ENCODE peak calls at places on chromosome 15, in four cellular contexts. M is A549, Z is WTC11, Q is HepG2. U is an unnamed sample.

GRCh38 chr15:90086868-90087268 is 15.4 kb downstream of the IDH2 start:
- DNase-seq in M (peak; percentile 79), Z (peak; percentile 68), Q (peak; percentile 44), U (peak; percentile 72)

GRCh38 chr15:83904107-83904720 is 250.3 kb downstream of the ADAMTSL3 start:
- DNase-seq in M (no peak), Z (no peak), Q (no peak), U (no peak)

GRCh38 chr15:67914537-67915373 is 74.9 kb upstream of the RNU6-1 start:
- DNase-seq in M (peak; percentile 60), Z (peak; percentile 46), Q (peak; percentile 65), U (peak; percentile 44)

GRCh38 chr15:34241376-34242350 is 16.8 kb downstream of the EMC4 start:
- DNase-seq in M (peak; percentile 75), Z (no peak), Q (peak; percentile 34), U (peak; percentile 37)

GRCh38 chr15:48682949-48683651 is 37.6 kb upstream of the FBN1 start:
- DNase-seq in M (no peak), Z (no peak), Q (peak; percentile 55), U (no peak)

GRCh38 chr15:50968353-50968752 is 59.9 kb downstream of the AP4E1 start:
- DNase-seq in M (no peak), Z (no peak), Q (no peak), U (no peak)

GRCh38 chr15:68224546-68225250 is 4.8 kb downstream of the CLN6 start:
- DNase-seq in M (no peak), Z (no peak), Q (no peak), U (no peak)

GRCh38 chr15:68081869-68082505 is 27.9 kb downstream of the PIAS1 start:
- DNase-seq in M (no peak), Z (no peak), Q (no peak), U (no peak)

GRCh38 chr15:48790716-48791115 is 20.2 kb downstream of the CEP152 start:
- DNase-seq in M (no peak), Z (no peak), Q (no peak), U (no peak)

GRCh38 chr15:32861741-32862140 is 143.9 kb downstream of the GREM1 start:
- DNase-seq in M (no peak), Z (peak; percentile 26), Q (no peak), U (no peak)

GRCh38 chr15:88465633-88466219 is 1.5 kb downstream of the MRPL46 start:
- DNase-seq in M (no peak), Z (no peak), Q (peak; percentile 93), U (peak; percentile 73)

GRCh38 chr15:67906382-67906781 is 66.5 kb upstream of the RNU6-1 start:
- DNase-seq in M (no peak), Z (no peak), Q (peak; percentile 41), U (no peak)

GRCh38 chr15:60972301-60972700 is 256.8 kb downstream of the RORA start:
- DNase-seq in M (no peak), Z (no peak), Q (no peak), U (no peak)

GRCh38 chr15:91348812-91349500 is 248.9 kb downstream of the SV2B start:
- DNase-seq in M (no peak), Z (no peak), Q (no peak), U (no peak)

GRCh38 chr15:89307791-89308190 is 26.8 kb downstream of the POLG start:
- DNase-seq in M (no peak), Z (no peak), Q (no peak), U (no peak)

GRCh38 chr15:91469627-91470567 is 369.8 kb downstream of the SV2B start:
- DNase-seq in M (no peak), Z (no peak), Q (no peak), U (peak; percentile 44)

GRCh38 chr15:31236184-31237041 is 90.2 kb upstream of the KLF13 start:
- DNase-seq in M (peak; percentile 93), Z (no peak), Q (peak; percentile 64), U (peak; percentile 50)

GRCh38 chr15:75198560-75199346 is 2.9 kb upstream of the C15orf39 start:
- DNase-seq in M (no peak), Z (no peak), Q (peak; percentile 95), U (peak; percentile 59)

GRCh38 chr15:52738311-52738710 is 51.8 kb downstream of the ONECUT1 start:
- DNase-seq in M (no peak), Z (no peak), Q (no peak), U (no peak)

GRCh38 chr15:31035610-31036009 is 44.2 kb upstream of the MTMR10 start:
- DNase-seq in M (no peak), Z (no peak), Q (no peak), U (no peak)

GRCh38 chr15:84910928-84911623 is 26.6 kb downstream of the SLC28A1 start:
- DNase-seq in M (no peak), Z (no peak), Q (no peak), U (no peak)

GRCh38 chr15:33343275-33343674 is 32.5 kb downstream of the RYR3 start:
- DNase-seq in M (no peak), Z (no peak), Q (no peak), U (no peak)

GRCh38 chr15:23750776-23751175 is 63.7 kb upstream of the NDN start:
- DNase-seq in M (no peak), Z (no peak), Q (no peak), U (no peak)

GRCh38 chr15:40449275-40449674 is 8.5 kb downstream of the BAHD1 start:
- DNase-seq in M (no peak), Z (no peak), Q (no peak), U (no peak)

GRCh38 chr15:38563723-38564519 is 693 bp downstream of the RASGRP1 start:
- DNase-seq in M (peak; percentile 18), Z (peak; percentile 74), Q (no peak), U (peak; percentile 78)

GRCh38 chr15:29021901-29022300 is 136.1 kb downstream of the APBA2 start:
- DNase-seq in M (no peak), Z (no peak), Q (no peak), U (no peak)

GRCh38 chr15:95581595-95581994 is 748.9 kb upstream of the NR2F2 start:
- DNase-seq in M (no peak), Z (no peak), Q (no peak), U (no peak)

GRCh38 chr15:85691350-85692240 is 103.1 kb downstream of the KLHL25 start:
- DNase-seq in M (no peak), Z (no peak), Q (no peak), U (no peak)

GRCh38 chr15:39358441-39359041 is 222.3 kb upstream of the THBS1 start:
- DNase-seq in M (no peak), Z (no peak), Q (peak; percentile 18), U (peak; percentile 63)

DNA sequence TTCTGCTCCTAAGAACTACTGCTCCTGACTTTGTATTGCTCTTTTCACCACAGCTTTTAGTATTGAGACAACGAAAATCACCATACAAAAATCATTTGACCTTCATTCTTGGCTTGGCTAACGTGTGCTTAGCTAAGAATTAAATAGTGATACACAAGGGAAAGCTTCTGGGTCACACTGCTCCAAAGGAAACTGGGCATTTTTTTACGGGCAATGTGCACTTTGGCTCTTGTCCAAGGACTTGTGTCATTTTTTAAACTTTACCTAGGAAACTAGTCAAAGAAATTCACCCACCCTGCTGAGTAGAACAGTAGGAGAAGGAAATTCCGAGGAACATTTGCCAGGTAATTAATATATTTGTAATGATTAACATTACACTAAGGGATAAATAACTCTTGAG is 19.8 kb downstream of the WDR72 start:
- DNase-seq in M (no peak), Z (no peak), Q (no peak), U (no peak)
- TF ChIP-seq NR3C1 in M (no peak), Z (no peak), Q (no peak), U (no peak)

DNA sequence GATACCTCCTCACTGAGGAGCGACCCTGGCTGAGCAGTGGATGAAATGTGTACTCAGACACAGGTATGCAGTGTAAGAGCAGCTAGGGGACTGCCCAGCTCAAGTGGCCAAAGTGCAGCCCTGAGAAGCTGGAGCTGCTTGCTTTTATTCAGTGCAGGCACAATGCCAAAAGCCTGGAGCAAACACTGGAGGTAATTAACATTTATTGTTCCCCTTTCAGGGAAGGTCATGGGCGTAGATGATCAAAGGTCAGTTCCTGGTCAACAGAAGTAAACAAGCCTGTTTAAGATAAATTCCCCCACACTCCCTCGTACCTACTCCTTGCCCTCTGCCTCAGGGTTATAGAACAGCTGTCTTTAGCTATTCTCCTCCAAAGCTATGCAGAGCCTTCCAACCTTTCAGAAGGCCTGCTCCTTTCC is 17.5 kb downstream of the PLA2G4F start:
- DNase-seq in M (no peak), Z (no peak), Q (peak; percentile 93), U (no peak)
- TF ChIP-seq NR3C1 in M (no peak), Z (no peak), Q (no peak), U (no peak)

GRCh38 chr15:71709808-71710418 is 100.4 kb upstream of the NR2E3 start:
- DNase-seq in M (no peak), Z (no peak), Q (no peak), U (no peak)

GRCh38 chr15:71706461-71707229 is 103.7 kb upstream of the NR2E3 start:
- DNase-seq in M (no peak), Z (no peak), Q (no peak), U (no peak)

GRCh38 chr15:71708741-71709140 is 101.6 kb upstream of the NR2E3 start:
- DNase-seq in M (no peak), Z (no peak), Q (no peak), U (no peak)

GRCh38 chr15:71707230-71708051 is 102.9 kb upstream of the NR2E3 start:
- DNase-seq in M (no peak), Z (no peak), Q (no peak), U (no peak)

DNA sequence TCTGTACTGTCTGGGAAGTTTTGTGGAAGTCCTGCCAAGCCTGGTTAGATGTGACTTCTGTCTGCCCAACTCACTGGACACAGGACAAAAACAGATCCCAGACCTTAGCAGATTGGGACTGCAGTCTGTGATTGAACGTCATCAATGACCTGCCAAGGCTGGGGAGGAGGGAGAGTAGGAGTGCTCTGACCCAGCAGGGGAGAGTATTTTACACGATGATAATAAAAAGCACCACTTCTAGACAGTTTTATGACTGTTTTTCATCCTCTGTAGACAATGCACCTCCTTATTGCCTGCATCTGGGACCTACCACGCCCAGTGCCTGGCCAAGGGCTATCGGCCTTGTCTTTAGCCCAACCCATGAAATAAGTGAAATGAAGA is 102.3 kb upstream of the NR2E3 start:
- DNase-seq in M (no peak), Z (no peak), Q (no peak), U (no peak)
- TF ChIP-seq NR3C1 in M (no peak), Z (no peak), Q (no peak), U (no peak)

GRCh38 chr15:62094398-62094797 is 27.6 kb downstream of the C2CD4A start:
- DNase-seq in M (no peak), Z (no peak), Q (no peak), U (peak; percentile 35)
- TF ChIP-seq NR3C1 in M (no peak), Z (no peak), Q (no peak), U (no peak)

DNA sequence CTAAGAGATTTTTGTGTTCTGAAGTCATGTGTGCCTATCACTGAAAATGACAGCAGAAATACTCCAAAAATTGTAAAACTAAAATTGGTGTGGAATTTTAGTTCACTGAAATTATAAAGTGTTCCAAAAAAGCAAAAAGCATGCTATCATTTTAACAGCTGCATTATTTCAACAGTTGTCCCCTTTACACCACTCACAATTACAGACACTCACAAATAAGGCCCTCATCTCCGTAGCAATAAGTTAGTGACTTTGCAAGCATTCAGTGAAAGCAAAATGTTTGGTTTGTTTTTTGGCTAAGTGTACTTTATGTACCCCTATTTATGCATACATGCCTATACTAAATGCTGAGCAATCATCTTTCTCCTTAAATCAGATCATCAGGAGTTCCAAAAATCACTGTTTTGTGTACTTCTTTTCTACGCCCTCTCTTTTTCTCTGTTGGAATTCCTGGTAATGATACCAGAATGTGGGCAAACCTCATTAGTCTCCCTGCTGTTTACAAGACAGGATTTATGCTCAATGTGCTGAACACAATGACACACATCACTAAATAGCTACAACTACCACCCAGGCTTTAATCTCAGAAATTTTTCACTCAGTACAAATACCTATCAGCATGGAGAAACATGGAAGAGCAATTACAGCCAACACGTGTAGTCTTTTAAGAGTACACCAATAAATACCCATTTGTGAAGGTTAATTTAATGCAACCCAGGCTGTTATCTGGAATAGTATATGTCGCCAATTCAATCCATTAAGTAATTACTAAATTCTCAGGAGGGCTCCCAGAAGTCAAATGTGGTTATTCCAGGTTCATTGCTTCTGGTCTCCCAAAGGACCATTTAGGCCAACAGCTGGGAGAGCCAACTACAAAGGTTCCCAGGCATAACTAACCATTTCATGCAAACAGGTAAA is 12.0 kb downstream of the ALDH1A2 start:
- DNase-seq in M (no peak), Z (no peak), Q (no peak), U (no peak)
- TF ChIP-seq NR3C1 in M (no peak), Z (no peak), Q (no peak), U (no peak)

U was measured in K562.